ENCODE peak calls at places on chromosomes 2 and 18, in five cellular contexts. L is NCI-H1092 treated with DMSO at 0.1 percent for 48 hours; J is occipital lobe; P is prostate gland; Y is activated effector memory CD4-positive, alpha-beta T cell treated with Interleukin-2 at 50 U/mL for 16 hours. V is an unnamed sample.

GRCh38 chr2:36658277-36658748 is 38.2 kb upstream of the VIT start:
- DNase-seq in L (no peak), J (no peak), Y (no peak), P (no peak), V (no peak)

GRCh38 chr2:111121028-111121872 is 536 bp downstream of the BCL2L11 start:
- DNase-seq in Y (peak; percentile 37), J (no peak), L (peak; percentile 68), P (peak; percentile 40), V (peak; percentile 21)

GRCh38 chr18:48445540-48445939 is 36.4 kb upstream of the ZBTB7C start:
- DNase-seq in L (peak; percentile 83), J (no peak), P (peak; percentile 57), Y (peak; percentile 59), V (peak; percentile 63)

GRCh38 chr18:5622905-5623304 is 79.1 kb upstream of the EPB41L3 start:
- DNase-seq in J (no peak), P (no peak), L (no peak), Y (no peak), V (no peak)

GRCh38 chr2:208033701-208034502 is 8.6 kb upstream of the PLEKHM3 start:
- DNase-seq in J (no peak), L (peak; percentile 3), Y (peak; percentile 8), P (peak; percentile 61), V (peak; percentile 85)

GRCh38 chr2:60759654-60760053 is 3.6 kb downstream of the PAPOLG start:
- DNase-seq in P (no peak), Y (no peak), L (peak; percentile 84), J (no peak), V (peak; percentile 26)

GRCh38 chr2:235432741-235433520 is 60.9 kb upstream of the AGAP1 start:
- DNase-seq in L (peak; percentile 41), Y (no peak), J (no peak), P (no peak), V (peak; percentile 56)

GRCh38 chr18:40056085-40056484 is 1898.9 kb upstream of the PIK3C3 start:
- DNase-seq in Y (no peak), P (no peak), J (no peak), L (peak; percentile 84), V (peak; percentile 74)

GRCh38 chr18:74412106-74412880 is 44.8 kb downstream of the DIPK1C start:
- DNase-seq in P (no peak), Y (no peak), J (peak; percentile 58), L (peak; percentile 73), V (peak; percentile 17)

GRCh38 chr18:79366177-79367094 is 29.3 kb upstream of the NFATC1 start:
- DNase-seq in Y (no peak), L (no peak), J (no peak), P (no peak), V (no peak)

GRCh38 chr18:32326450-32327309 is 136.8 kb downstream of the MEP1B start:
- DNase-seq in Y (no peak), J (no peak), P (no peak), L (no peak), V (peak; percentile 57)

GRCh38 chr2:28621172-28622100 is 125.6 kb downstream of the PLB1 start:
- DNase-seq in J (peak; percentile 47), P (peak; percentile 77), Y (peak; percentile 59), L (peak; percentile 76), V (peak; percentile 15)

GRCh38 chr2:120779781-120780283 is 44.2 kb downstream of the GLI2 start:
- DNase-seq in P (no peak), J (peak; percentile 24), L (no peak), Y (no peak), V (no peak)